ENCODE peak calls at places on chromosomes 5 and 9, in six cellular contexts. I is H9, H is neuronal stem cell, V is IMR-90, P is H1, J is mesenchymal stem cell. T is an unnamed sample.

GRCh38 chr9:114167591-114168091 is 12.3 kb downstream of the COL27A1 start:
- DNase-seq in H (no peak), J (no peak), I (no peak), P (no peak), V (no peak), T (no peak)

GRCh38 chr5:155254399-155254798 is 240.8 kb downstream of the KIF4B start:
- DNase-seq in H (no peak), I (no peak), P (no peak), V (no peak), J (no peak), T (no peak)

GRCh38 chr9:26244661-26245060 is 566.4 kb upstream of the TUSC1 start:
- DNase-seq in P (no peak), H (no peak), J (no peak), I (no peak), V (no peak), T (no peak)

GRCh38 chr9:15136646-15137045 is 170.4 kb downstream of the TTC39B start:
- DNase-seq in J (peak), H (no peak), P (no peak), I (peak), V (no peak), T (no peak)

GRCh38 chr5:105506692-105507277 is 1944.2 kb upstream of the NUDT12 start:
- DNase-seq in H (no peak), P (no peak), V (peak), I (peak), J (peak), T (peak)

GRCh38 chr9:77582572-77583365 is 65.4 kb downstream of the GNA14 start:
- DNase-seq in J (no peak), P (no peak), V (no peak), H (no peak), I (no peak), T (no peak)

GRCh38 chr9:70658765-70659164 is 244.3 kb upstream of the KLF9 start:
- DNase-seq in V (no peak), P (no peak), I (no peak), J (no peak), H (no peak), T (no peak)

GRCh38 chr5:42995152-42995751 is 44.9 kb downstream of the ANXA2R start:
- DNase-seq in P (no peak), H (no peak), V (peak), I (no peak), J (no peak), T (no peak)

GRCh38 chr5:175468892-175469291 is 9.5 kb upstream of the SFXN1 start:
- DNase-seq in V (no peak), I (no peak), P (no peak), H (no peak), J (no peak), T (peak)
- H3K14ac ChIP-seq in V (no peak), I (no peak), P (no peak), H (no peak), J (no peak), T (no peak)

GRCh38 chr9:73166453-73166852 is 14.8 kb downstream of the ANXA1 start:
- DNase-seq in I (no peak), J (no peak), V (no peak), H (no peak), P (no peak), T (no peak)
- H3K14ac ChIP-seq in I (no peak), J (no peak), V (no peak), H (no peak), P (no peak), T (no peak)

DNA sequence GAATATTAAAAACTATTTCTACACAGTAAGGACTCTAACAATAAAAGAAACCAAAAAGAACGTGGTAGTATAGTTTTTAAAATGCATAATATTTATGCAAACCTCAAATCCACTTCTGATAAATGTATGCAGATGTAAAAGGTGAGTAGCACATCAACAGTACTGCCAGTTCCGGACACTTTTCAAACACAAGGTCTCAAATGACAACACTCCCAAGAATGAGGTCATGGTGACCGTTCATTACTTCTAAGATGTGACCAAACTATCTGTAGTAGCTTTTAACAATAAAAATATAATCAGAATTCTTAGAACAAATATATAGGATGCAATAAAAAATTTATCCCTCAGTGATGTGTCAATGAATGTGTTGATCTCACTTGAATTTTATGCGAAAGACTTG is 238.7 kb upstream of the NREP start:
- DNase-seq in V (no peak), J (no peak), P (no peak), H (no peak), I (no peak), T (no peak)
- H3K14ac ChIP-seq in V (peak), J (no peak), P (no peak), H (no peak), I (no peak), T (no peak)

GRCh38 chr9:35828716-35829083 is at the start of gene FAM221B:
- DNase-seq in P (no peak), J (no peak), H (peak), V (no peak), I (peak), T (peak)

GRCh38 chr9:35826071-35826701 is 2.3 kb downstream of the FAM221B start:
- DNase-seq in J (peak), I (peak), H (peak), P (no peak), V (peak), T (no peak)

GRCh38 chr9:35829084-35829763 is at the start of gene TMEM8B:
- DNase-seq in I (peak), J (peak), V (peak), P (no peak), H (peak), T (peak)

GRCh38 chr9:35829764-35830096 is 702 bp downstream of the TMEM8B start:
- DNase-seq in H (no peak), J (no peak), I (no peak), P (no peak), V (no peak), T (no peak)

DNA sequence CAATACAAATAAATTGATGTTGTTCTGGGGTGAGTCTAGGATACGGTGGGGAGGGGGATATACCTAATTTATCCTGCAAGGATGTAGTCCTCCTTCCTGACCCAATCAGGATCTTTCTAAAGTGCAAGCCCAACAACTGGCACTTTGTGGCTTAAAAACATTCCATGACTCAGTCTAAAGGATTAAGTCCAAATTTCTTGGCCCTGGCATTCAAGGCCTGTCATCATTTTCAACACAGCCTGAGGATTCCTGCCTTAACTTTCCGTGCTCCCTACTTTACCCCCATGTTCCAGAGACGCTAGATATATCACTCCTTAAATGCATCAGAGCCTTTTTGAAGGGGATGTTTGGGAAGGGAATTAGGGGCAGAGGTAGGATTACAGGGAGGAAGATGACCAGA is 1.0 kb downstream of the FAM221B start:
- DNase-seq in H (no peak), I (no peak), P (no peak), J (peak), V (peak), T (no peak)
- H3K14ac ChIP-seq in H (no peak), I (no peak), P (no peak), J (no peak), V (no peak), T (no peak)

GRCh38 chr5:150789431-150789830 is 10.9 kb downstream of the SMIM3 start:
- DNase-seq in J (peak), P (no peak), H (no peak), I (no peak), V (no peak), T (no peak)

GRCh38 chr5:150791536-150791935 is 13.0 kb downstream of the SMIM3 start:
- DNase-seq in I (no peak), P (no peak), V (peak), H (no peak), J (no peak), T (no peak)

GRCh38 chr5:150789943-150790611 is 11.5 kb downstream of the SMIM3 start:
- DNase-seq in P (no peak), H (no peak), J (peak), V (peak), I (peak), T (peak)

GRCh38 chr5:150787659-150788058 is 9.1 kb downstream of the SMIM3 start:
- DNase-seq in I (no peak), H (no peak), V (no peak), J (no peak), P (no peak), T (no peak)

GRCh38 chr5:150788974-150789373 is 10.4 kb downstream of the SMIM3 start:
- DNase-seq in P (no peak), J (peak), V (no peak), I (no peak), H (no peak), T (no peak)
- H3K14ac ChIP-seq in P (no peak), J (no peak), V (peak), I (no peak), H (no peak), T (no peak)

DNA sequence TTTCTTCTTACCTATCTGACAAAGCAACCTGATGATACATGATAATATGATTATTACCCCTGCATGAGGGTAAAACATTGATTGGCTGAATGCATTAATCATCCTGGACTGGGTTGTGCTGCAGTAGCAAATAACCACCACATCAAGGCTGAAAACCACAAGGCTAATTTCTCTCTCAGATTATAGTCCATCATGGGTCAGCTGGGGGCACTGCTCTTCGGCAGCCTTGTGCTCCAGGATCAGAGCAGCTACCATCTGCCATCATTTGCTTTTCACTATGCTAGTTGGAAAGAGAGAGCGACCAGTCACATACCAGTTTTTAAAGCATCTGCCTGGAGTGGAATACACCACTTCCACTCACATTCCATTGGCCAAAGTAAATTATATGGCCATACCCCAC is 383.5 kb downstream of the RASEF start:
- DNase-seq in P (no peak), J (no peak), I (no peak), H (no peak), V (no peak), T (no peak)
- H3K14ac ChIP-seq in P (no peak), J (no peak), I (no peak), H (no peak), V (no peak), T (no peak)